ENCODE peak calls at places on chromosomes 3 and 15, in five cellular contexts. One of them, this sample, is unnamed.

GRCh38 chr3:32454731-32455608 is 47.7 kb downstream of the CMTM6 start:
- DNase-seq in kidney epithelial cell: no peak
- DNase-seq in AG09319: no peak
- DNase-seq in IMR-90: peak
- DNase-seq in upper lobe of right lung: no peak
- DNase-seq in this sample: no peak

GRCh38 chr3:41259449-41260062 is 60.3 kb downstream of the CTNNB1 start:
- DNase-seq in kidney epithelial cell: no peak
- DNase-seq in upper lobe of right lung: no peak
- DNase-seq in AG09319: no peak
- DNase-seq in IMR-90: peak
- DNase-seq in this sample: peak

GRCh38 chr3:64533565-64534317 is 154.1 kb downstream of the ADAMTS9 start:
- DNase-seq in AG09319: peak
- DNase-seq in kidney epithelial cell: peak
- DNase-seq in IMR-90: peak
- DNase-seq in upper lobe of right lung: peak
- DNase-seq in this sample: peak

GRCh38 chr3:51887620-51888019 is 12.2 kb upstream of the IQCF5 start:
- DNase-seq in kidney epithelial cell: peak
- DNase-seq in upper lobe of right lung: no peak
- DNase-seq in AG09319: no peak
- DNase-seq in IMR-90: no peak
- DNase-seq in this sample: no peak

GRCh38 chr15:100472015-100472414 is 56.7 kb downstream of the CERS3 start:
- DNase-seq in kidney epithelial cell: no peak
- DNase-seq in IMR-90: no peak
- DNase-seq in upper lobe of right lung: no peak
- DNase-seq in AG09319: no peak
- DNase-seq in this sample: no peak

GRCh38 chr3:189222927-189223706 is 51.3 kb downstream of the TPRG1 start:
- DNase-seq in IMR-90: no peak
- DNase-seq in upper lobe of right lung: no peak
- DNase-seq in kidney epithelial cell: no peak
- DNase-seq in AG09319: no peak
- DNase-seq in this sample: no peak

GRCh38 chr15:55574096-55574495 is 14.0 kb downstream of the PYGO1 start:
- DNase-seq in IMR-90: no peak
- DNase-seq in AG09319: no peak
- DNase-seq in kidney epithelial cell: no peak
- DNase-seq in upper lobe of right lung: no peak
- DNase-seq in this sample: no peak

GRCh38 chr3:139887431-139887830 is 47.6 kb upstream of the CLSTN2 start:
- DNase-seq in IMR-90: no peak
- DNase-seq in kidney epithelial cell: no peak
- DNase-seq in upper lobe of right lung: no peak
- DNase-seq in AG09319: no peak
- DNase-seq in this sample: no peak

GRCh38 chr15:63244399-63244798 is 33.0 kb upstream of the APH1B start:
- DNase-seq in kidney epithelial cell: no peak
- DNase-seq in IMR-90: no peak
- DNase-seq in AG09319: no peak
- DNase-seq in upper lobe of right lung: no peak
- DNase-seq in this sample: no peak

GRCh38 chr3:64674591-64675076 is 13.2 kb downstream of the ADAMTS9 start:
- DNase-seq in IMR-90: no peak
- DNase-seq in AG09319: no peak
- DNase-seq in kidney epithelial cell: peak
- DNase-seq in upper lobe of right lung: no peak
- DNase-seq in this sample: no peak

GRCh38 chr3:159273608-159274007 is 471.8 kb downstream of the MFSD1 start:
- DNase-seq in AG09319: no peak
- DNase-seq in upper lobe of right lung: no peak
- DNase-seq in kidney epithelial cell: no peak
- DNase-seq in IMR-90: peak
- DNase-seq in this sample: no peak

GRCh38 chr3:16079519-16079918 is 95.0 kb upstream of the GALNT15 start:
- DNase-seq in kidney epithelial cell: no peak
- DNase-seq in upper lobe of right lung: no peak
- DNase-seq in IMR-90: peak
- DNase-seq in AG09319: no peak
- DNase-seq in this sample: no peak

GRCh38 chr15:50676799-50677483 is 9.7 kb downstream of the TRPM7 start:
- DNase-seq in kidney epithelial cell: peak
- DNase-seq in IMR-90: peak
- DNase-seq in AG09319: no peak
- DNase-seq in upper lobe of right lung: no peak
- DNase-seq in this sample: no peak

GRCh38 chr3:128487813-128488635 is 5.0 kb downstream of the GATA2 start:
- DNase-seq in upper lobe of right lung: peak
- DNase-seq in AG09319: peak
- DNase-seq in kidney epithelial cell: peak
- DNase-seq in IMR-90: peak
- DNase-seq in this sample: peak

GRCh38 chr3:62554264-62554799 is 181.0 kb upstream of the FEZF2 start:
- DNase-seq in IMR-90: no peak
- DNase-seq in AG09319: no peak
- DNase-seq in upper lobe of right lung: no peak
- DNase-seq in kidney epithelial cell: no peak
- DNase-seq in this sample: no peak

GRCh38 chr15:75508741-75509532 is 57.4 kb upstream of the SIN3A start:
- DNase-seq in kidney epithelial cell: no peak
- DNase-seq in AG09319: no peak
- DNase-seq in upper lobe of right lung: no peak
- DNase-seq in IMR-90: peak
- DNase-seq in this sample: peak

GRCh38 chr3:29415824-29416223 is 135.0 kb downstream of the RBMS3 start:
- DNase-seq in upper lobe of right lung: no peak
- DNase-seq in IMR-90: peak
- DNase-seq in kidney epithelial cell: no peak
- DNase-seq in AG09319: no peak
- DNase-seq in this sample: no peak

GRCh38 chr3:114442251-114442650 is 148.4 kb downstream of the TIGIT start:
- DNase-seq in IMR-90: peak
- DNase-seq in upper lobe of right lung: no peak
- DNase-seq in kidney epithelial cell: no peak
- DNase-seq in AG09319: no peak
- DNase-seq in this sample: no peak

GRCh38 chr3:50226888-50227389 is 9.1 kb upstream of the GNAI2 start:
- DNase-seq in upper lobe of right lung: no peak
- DNase-seq in AG09319: no peak
- DNase-seq in kidney epithelial cell: no peak
- DNase-seq in IMR-90: no peak
- DNase-seq in this sample: no peak

GRCh38 chr15:63018639-63019038 is 23.9 kb upstream of the TPM1 start:
- DNase-seq in upper lobe of right lung: no peak
- DNase-seq in AG09319: no peak
- DNase-seq in kidney epithelial cell: no peak
- DNase-seq in IMR-90: peak
- DNase-seq in this sample: no peak

GRCh38 chr3:187022403-187023029 is 92.2 kb downstream of the ST6GAL1 start:
- DNase-seq in IMR-90: no peak
- DNase-seq in upper lobe of right lung: no peak
- DNase-seq in AG09319: no peak
- DNase-seq in kidney epithelial cell: no peak
- DNase-seq in this sample: no peak

GRCh38 chr3:178808748-178809147 is 262.9 kb downstream of the ZMAT3 start:
- DNase-seq in IMR-90: no peak
- DNase-seq in kidney epithelial cell: no peak
- DNase-seq in AG09319: no peak
- DNase-seq in upper lobe of right lung: no peak
- DNase-seq in this sample: no peak

GRCh38 chr15:69758810-69759410 is 306.3 kb downstream of the RPLP1 start:
- DNase-seq in upper lobe of right lung: no peak
- DNase-seq in kidney epithelial cell: no peak
- DNase-seq in AG09319: no peak
- DNase-seq in IMR-90: peak
- DNase-seq in this sample: no peak

GRCh38 chr3:11641316-11641682 is 2.4 kb downstream of the VGLL4 start:
- DNase-seq in kidney epithelial cell: no peak
- DNase-seq in upper lobe of right lung: no peak
- DNase-seq in AG09319: no peak
- DNase-seq in IMR-90: peak
- DNase-seq in this sample: no peak

GRCh38 chr3:60756636-60757035 is 494.6 kb downstream of the FHIT start:
- DNase-seq in kidney epithelial cell: no peak
- DNase-seq in upper lobe of right lung: no peak
- DNase-seq in IMR-90: no peak
- DNase-seq in AG09319: no peak
- DNase-seq in this sample: no peak

GRCh38 chr15:59094077-59094476 is 10.9 kb upstream of the CCNB2 start:
- DNase-seq in IMR-90: no peak
- DNase-seq in kidney epithelial cell: no peak
- DNase-seq in upper lobe of right lung: no peak
- DNase-seq in AG09319: no peak
- DNase-seq in this sample: no peak

GRCh38 chr3:49119439-49119838 is 1.2 kb downstream of the USP19 start:
- DNase-seq in upper lobe of right lung: no peak
- DNase-seq in AG09319: no peak
- DNase-seq in IMR-90: peak
- DNase-seq in kidney epithelial cell: no peak
- DNase-seq in this sample: no peak
- TF ChIP-seq CTCF in upper lobe of right lung: no peak
- TF ChIP-seq CTCF in AG09319: no peak
- TF ChIP-seq CTCF in IMR-90: no peak
- TF ChIP-seq CTCF in kidney epithelial cell: no peak
- TF ChIP-seq CTCF in this sample: no peak

GRCh38 chr15:48696627-48697312 is 51.3 kb upstream of the FBN1 start:
- DNase-seq in AG09319: no peak
- DNase-seq in IMR-90: peak
- DNase-seq in upper lobe of right lung: no peak
- DNase-seq in kidney epithelial cell: no peak
- DNase-seq in this sample: no peak
- TF ChIP-seq CTCF in AG09319: no peak
- TF ChIP-seq CTCF in IMR-90: no peak
- TF ChIP-seq CTCF in upper lobe of right lung: no peak
- TF ChIP-seq CTCF in kidney epithelial cell: no peak
- TF ChIP-seq CTCF in this sample: no peak

GRCh38 chr15:36888018-36888992 is 212.0 kb downstream of the MEIS2 start:
- DNase-seq in IMR-90: no peak
- DNase-seq in upper lobe of right lung: no peak
- DNase-seq in AG09319: no peak
- DNase-seq in kidney epithelial cell: no peak
- DNase-seq in this sample: no peak
- TF ChIP-seq CTCF in IMR-90: no peak
- TF ChIP-seq CTCF in upper lobe of right lung: no peak
- TF ChIP-seq CTCF in AG09319: no peak
- TF ChIP-seq CTCF in kidney epithelial cell: no peak
- TF ChIP-seq CTCF in this sample: no peak

DNA sequence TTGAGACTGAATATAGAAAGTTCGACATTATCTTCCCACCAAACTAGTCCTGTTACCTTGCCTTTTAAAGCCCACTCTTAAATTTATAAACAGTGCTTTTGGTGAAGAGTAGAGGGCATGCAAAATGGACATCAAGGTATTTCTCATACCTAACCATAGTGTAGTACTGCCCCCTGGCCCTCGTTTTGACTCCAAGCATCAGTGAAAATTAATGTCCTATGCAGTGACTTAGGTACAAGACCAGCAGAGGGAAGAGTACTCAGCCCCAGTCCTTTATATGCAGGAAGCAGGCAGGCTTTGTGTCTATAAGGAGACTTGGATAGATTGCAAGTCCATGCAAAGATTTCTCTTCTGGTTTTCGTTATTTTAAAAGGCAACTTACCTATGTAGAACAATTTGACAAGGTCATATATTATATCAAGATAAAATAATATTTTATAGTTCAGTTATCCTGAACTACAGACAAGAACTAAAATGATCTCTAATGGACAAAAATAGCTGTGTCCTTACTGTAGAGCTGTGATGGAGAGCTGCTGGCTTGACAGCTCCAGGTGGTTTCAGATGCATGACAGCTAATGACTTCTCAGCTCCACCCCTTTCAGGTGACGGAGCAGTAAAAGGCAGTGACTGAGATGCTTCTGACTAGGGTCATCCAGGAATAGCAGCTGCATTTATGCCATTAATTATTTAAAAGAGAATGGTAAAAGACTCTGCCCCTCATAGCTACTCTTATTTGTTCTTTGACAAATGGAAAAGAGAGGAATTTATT is 646.1 kb downstream of the SQOR start:
- DNase-seq in IMR-90: no peak
- DNase-seq in kidney epithelial cell: no peak
- DNase-seq in upper lobe of right lung: no peak
- DNase-seq in AG09319: no peak
- DNase-seq in this sample: no peak
- TF ChIP-seq CTCF in IMR-90: peak
- TF ChIP-seq CTCF in kidney epithelial cell: peak
- TF ChIP-seq CTCF in upper lobe of right lung: no peak
- TF ChIP-seq CTCF in AG09319: no peak
- TF ChIP-seq CTCF in this sample: no peak

DNA sequence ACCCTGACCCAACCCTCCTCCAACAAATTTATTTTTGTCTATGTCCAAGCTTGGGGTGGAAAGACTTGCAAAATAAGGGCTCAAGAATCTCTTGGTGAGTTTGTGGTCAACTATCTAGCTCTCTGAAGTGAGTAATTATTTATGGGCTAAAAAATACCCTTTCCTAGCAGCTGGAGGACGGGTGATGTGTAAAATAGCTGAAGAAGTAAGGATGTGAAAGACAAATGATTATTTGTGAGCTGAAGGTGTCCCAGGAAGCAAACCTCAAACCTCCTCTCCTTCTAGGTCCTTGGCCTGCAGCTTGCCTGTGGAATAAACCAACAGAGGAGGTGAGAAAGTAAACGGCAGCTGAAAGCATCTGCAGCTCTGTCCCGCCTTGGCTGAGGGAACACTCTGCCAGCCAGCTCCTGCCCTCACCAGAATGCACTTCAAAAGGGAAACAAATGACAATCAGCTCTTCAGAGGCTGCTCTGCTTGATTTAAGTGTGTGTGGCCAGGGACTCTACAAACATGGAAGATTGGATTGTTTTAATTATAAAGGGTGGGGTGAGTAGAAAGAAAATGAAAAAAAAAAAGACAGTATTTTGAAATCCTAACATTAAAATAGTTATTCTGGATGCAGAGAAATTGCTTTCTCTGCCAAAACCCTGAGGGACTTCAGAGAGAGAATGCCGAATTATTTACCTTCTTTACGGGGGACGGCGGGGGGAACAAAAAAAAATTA is 60.3 kb downstream of the TM4SF4 start:
- DNase-seq in IMR-90: peak
- DNase-seq in kidney epithelial cell: no peak
- DNase-seq in upper lobe of right lung: no peak
- DNase-seq in AG09319: no peak
- DNase-seq in this sample: no peak
- TF ChIP-seq CTCF in IMR-90: no peak
- TF ChIP-seq CTCF in kidney epithelial cell: no peak
- TF ChIP-seq CTCF in upper lobe of right lung: no peak
- TF ChIP-seq CTCF in AG09319: no peak
- TF ChIP-seq CTCF in this sample: no peak